ENCODE peak calls at places on chromosomes 12 and 14, in nine cellular contexts. One of them, this sample, is unnamed.

GRCh38 chr12:28780096-28780495 is 369.0 kb upstream of the FAR2 start:
- DNase-seq in AG09319: no peak
- DNase-seq in H9: no peak
- DNase-seq in heart left ventricle: no peak
- DNase-seq in Panc1: peak
- DNase-seq in nephron progenitor cell: no peak
- DNase-seq in left lung: no peak
- DNase-seq in lower leg skin: no peak
- DNase-seq in GM10248: no peak
- DNase-seq in this sample: peak

GRCh38 chr14:101044741-101045140 is 141.2 kb upstream of the RTL1 start:
- DNase-seq in heart left ventricle: no peak
- DNase-seq in lower leg skin: no peak
- DNase-seq in nephron progenitor cell: no peak
- DNase-seq in Panc1: no peak
- DNase-seq in left lung: peak
- DNase-seq in AG09319: no peak
- DNase-seq in GM10248: no peak
- DNase-seq in H9: no peak
- DNase-seq in this sample: no peak

GRCh38 chr12:32273712-32274111 is 125.6 kb upstream of the FGD4 start:
- DNase-seq in AG09319: no peak
- DNase-seq in Panc1: no peak
- DNase-seq in nephron progenitor cell: peak
- DNase-seq in left lung: no peak
- DNase-seq in heart left ventricle: no peak
- DNase-seq in GM10248: peak
- DNase-seq in H9: peak
- DNase-seq in lower leg skin: no peak
- DNase-seq in this sample: no peak

GRCh38 chr12:31749024-31749704 is 20.3 kb upstream of the AMN1 start:
- DNase-seq in AG09319: peak
- DNase-seq in lower leg skin: peak
- DNase-seq in left lung: no peak
- DNase-seq in nephron progenitor cell: no peak
- DNase-seq in H9: peak
- DNase-seq in Panc1: peak
- DNase-seq in GM10248: peak
- DNase-seq in heart left ventricle: no peak
- DNase-seq in this sample: peak

GRCh38 chr12:96907681-96908163 is 665 bp downstream of the NEDD1 start:
- DNase-seq in nephron progenitor cell: peak
- DNase-seq in AG09319: no peak
- DNase-seq in left lung: no peak
- DNase-seq in GM10248: peak
- DNase-seq in Panc1: no peak
- DNase-seq in heart left ventricle: no peak
- DNase-seq in H9: peak
- DNase-seq in lower leg skin: no peak
- DNase-seq in this sample: no peak

GRCh38 chr12:68189766-68190700 is 30.5 kb upstream of the IFNG start:
- DNase-seq in Panc1: no peak
- DNase-seq in AG09319: no peak
- DNase-seq in nephron progenitor cell: no peak
- DNase-seq in left lung: no peak
- DNase-seq in lower leg skin: no peak
- DNase-seq in H9: no peak
- DNase-seq in heart left ventricle: no peak
- DNase-seq in GM10248: no peak
- DNase-seq in this sample: peak

GRCh38 chr12:64181504-64182291 is 40.4 kb downstream of the KICS2 start:
- DNase-seq in nephron progenitor cell: peak
- DNase-seq in lower leg skin: no peak
- DNase-seq in H9: peak
- DNase-seq in heart left ventricle: no peak
- DNase-seq in GM10248: no peak
- DNase-seq in Panc1: peak
- DNase-seq in left lung: no peak
- DNase-seq in AG09319: peak
- DNase-seq in this sample: peak

GRCh38 chr14:91737619-91738018 is 5.7 kb upstream of the CATSPERB start:
- DNase-seq in nephron progenitor cell: no peak
- DNase-seq in Panc1: no peak
- DNase-seq in H9: no peak
- DNase-seq in heart left ventricle: no peak
- DNase-seq in left lung: no peak
- DNase-seq in lower leg skin: no peak
- DNase-seq in AG09319: no peak
- DNase-seq in GM10248: no peak
- DNase-seq in this sample: peak

GRCh38 chr12:2453807-2454177 is 341.0 kb upstream of the FKBP4 start:
- DNase-seq in nephron progenitor cell: no peak
- DNase-seq in lower leg skin: no peak
- DNase-seq in Panc1: no peak
- DNase-seq in H9: no peak
- DNase-seq in left lung: no peak
- DNase-seq in AG09319: no peak
- DNase-seq in GM10248: no peak
- DNase-seq in heart left ventricle: no peak
- DNase-seq in this sample: no peak

GRCh38 chr14:97995038-97995437 is 1197.9 kb downstream of the VRK1 start:
- DNase-seq in nephron progenitor cell: no peak
- DNase-seq in Panc1: no peak
- DNase-seq in heart left ventricle: no peak
- DNase-seq in left lung: no peak
- DNase-seq in AG09319: no peak
- DNase-seq in lower leg skin: no peak
- DNase-seq in H9: no peak
- DNase-seq in GM10248: no peak
- DNase-seq in this sample: no peak

GRCh38 chr12:89230376-89231101 is 121.8 kb downstream of the DUSP6 start:
- DNase-seq in H9: no peak
- DNase-seq in Panc1: no peak
- DNase-seq in left lung: no peak
- DNase-seq in GM10248: no peak
- DNase-seq in lower leg skin: no peak
- DNase-seq in nephron progenitor cell: no peak
- DNase-seq in AG09319: no peak
- DNase-seq in heart left ventricle: no peak
- DNase-seq in this sample: no peak

GRCh38 chr14:54549862-54550261 is 17.1 kb upstream of the SAMD4A start:
- DNase-seq in H9: no peak
- DNase-seq in Panc1: no peak
- DNase-seq in left lung: no peak
- DNase-seq in nephron progenitor cell: no peak
- DNase-seq in lower leg skin: no peak
- DNase-seq in GM10248: no peak
- DNase-seq in heart left ventricle: no peak
- DNase-seq in AG09319: no peak
- DNase-seq in this sample: no peak

GRCh38 chr14:101383737-101384338 is 177.5 kb upstream of the DIO3 start:
- DNase-seq in left lung: no peak
- DNase-seq in GM10248: no peak
- DNase-seq in lower leg skin: no peak
- DNase-seq in Panc1: no peak
- DNase-seq in nephron progenitor cell: no peak
- DNase-seq in AG09319: no peak
- DNase-seq in heart left ventricle: no peak
- DNase-seq in H9: no peak
- DNase-seq in this sample: no peak

GRCh38 chr12:92362785-92363184 is 217.1 kb upstream of the BTG1 start:
- DNase-seq in nephron progenitor cell: no peak
- DNase-seq in H9: no peak
- DNase-seq in lower leg skin: no peak
- DNase-seq in left lung: no peak
- DNase-seq in GM10248: peak
- DNase-seq in AG09319: no peak
- DNase-seq in heart left ventricle: no peak
- DNase-seq in Panc1: no peak
- DNase-seq in this sample: no peak

GRCh38 chr14:104075530-104076151 is 9.9 kb upstream of the ASPG start:
- DNase-seq in GM10248: no peak
- DNase-seq in left lung: no peak
- DNase-seq in H9: no peak
- DNase-seq in heart left ventricle: no peak
- DNase-seq in lower leg skin: no peak
- DNase-seq in Panc1: no peak
- DNase-seq in nephron progenitor cell: no peak
- DNase-seq in AG09319: no peak
- DNase-seq in this sample: no peak
- TF ChIP-seq CTCF in GM10248: peak
- TF ChIP-seq CTCF in left lung: no peak
- TF ChIP-seq CTCF in H9: peak
- TF ChIP-seq CTCF in heart left ventricle: no peak
- TF ChIP-seq CTCF in lower leg skin: no peak
- TF ChIP-seq CTCF in Panc1: peak
- TF ChIP-seq CTCF in nephron progenitor cell: peak
- TF ChIP-seq CTCF in AG09319: no peak
- TF ChIP-seq CTCF in this sample: peak

GRCh38 chr14:81062816-81063215 is 107.4 kb downstream of the TSHR start:
- DNase-seq in H9: peak
- DNase-seq in GM10248: no peak
- DNase-seq in heart left ventricle: no peak
- DNase-seq in Panc1: no peak
- DNase-seq in nephron progenitor cell: peak
- DNase-seq in AG09319: no peak
- DNase-seq in left lung: no peak
- DNase-seq in lower leg skin: no peak
- DNase-seq in this sample: no peak
- TF ChIP-seq CTCF in H9: peak
- TF ChIP-seq CTCF in GM10248: no peak
- TF ChIP-seq CTCF in heart left ventricle: no peak
- TF ChIP-seq CTCF in Panc1: peak
- TF ChIP-seq CTCF in nephron progenitor cell: peak
- TF ChIP-seq CTCF in AG09319: peak
- TF ChIP-seq CTCF in left lung: no peak
- TF ChIP-seq CTCF in lower leg skin: no peak
- TF ChIP-seq CTCF in this sample: peak

DNA sequence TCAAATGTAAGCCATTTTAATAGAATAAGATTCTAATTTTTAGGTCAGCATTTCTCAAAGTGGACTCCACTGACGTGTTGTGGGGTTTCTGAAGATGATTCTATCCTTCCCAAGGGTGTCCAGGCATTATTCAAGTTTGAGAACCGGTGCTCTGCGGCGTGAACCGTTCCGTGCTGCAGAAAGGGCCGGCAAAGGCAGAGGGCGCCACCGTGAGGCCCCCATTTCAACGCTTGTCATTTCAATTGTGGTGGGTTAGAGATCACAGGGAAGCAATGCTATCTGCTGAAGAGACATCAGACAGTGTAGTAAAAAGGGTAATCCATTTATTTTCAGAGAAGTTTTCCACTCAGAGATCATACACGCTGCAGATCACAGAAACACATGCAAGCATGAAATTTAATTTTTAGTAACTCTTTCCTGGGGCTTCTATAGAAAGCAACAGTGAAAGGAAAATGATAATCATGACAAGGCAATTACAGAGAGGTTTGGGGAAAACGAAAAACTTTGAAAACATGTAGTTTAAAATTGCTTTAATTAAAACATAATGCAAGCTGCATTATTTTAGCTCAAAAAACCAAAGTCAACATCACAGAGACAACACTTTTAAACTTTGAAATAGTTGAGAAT is 201.7 kb downstream of the EXOC5 start:
- DNase-seq in nephron progenitor cell: peak
- DNase-seq in GM10248: peak
- DNase-seq in H9: peak
- DNase-seq in left lung: peak
- DNase-seq in Panc1: peak
- DNase-seq in heart left ventricle: no peak
- DNase-seq in lower leg skin: no peak
- DNase-seq in AG09319: no peak
- DNase-seq in this sample: no peak
- TF ChIP-seq CTCF in nephron progenitor cell: peak
- TF ChIP-seq CTCF in GM10248: peak
- TF ChIP-seq CTCF in H9: peak
- TF ChIP-seq CTCF in left lung: peak
- TF ChIP-seq CTCF in Panc1: peak
- TF ChIP-seq CTCF in heart left ventricle: peak
- TF ChIP-seq CTCF in lower leg skin: no peak
- TF ChIP-seq CTCF in AG09319: peak
- TF ChIP-seq CTCF in this sample: peak

GRCh38 chr12:117045998-117046374 is 53.2 kb downstream of the TESC start:
- DNase-seq in heart left ventricle: no peak
- DNase-seq in H9: no peak
- DNase-seq in Panc1: no peak
- DNase-seq in GM10248: no peak
- DNase-seq in left lung: peak
- DNase-seq in nephron progenitor cell: peak
- DNase-seq in lower leg skin: no peak
- DNase-seq in AG09319: no peak
- DNase-seq in this sample: no peak
- TF ChIP-seq CTCF in heart left ventricle: no peak
- TF ChIP-seq CTCF in H9: peak
- TF ChIP-seq CTCF in Panc1: no peak
- TF ChIP-seq CTCF in GM10248: no peak
- TF ChIP-seq CTCF in left lung: no peak
- TF ChIP-seq CTCF in nephron progenitor cell: peak
- TF ChIP-seq CTCF in lower leg skin: no peak
- TF ChIP-seq CTCF in AG09319: no peak
- TF ChIP-seq CTCF in this sample: peak

GRCh38 chr12:21788089-21788983 is 13.8 kb upstream of the KCNJ8 start:
- DNase-seq in heart left ventricle: no peak
- DNase-seq in AG09319: no peak
- DNase-seq in Panc1: no peak
- DNase-seq in H9: no peak
- DNase-seq in nephron progenitor cell: no peak
- DNase-seq in lower leg skin: no peak
- DNase-seq in left lung: no peak
- DNase-seq in GM10248: no peak
- DNase-seq in this sample: no peak
- TF ChIP-seq CTCF in heart left ventricle: no peak
- TF ChIP-seq CTCF in AG09319: no peak
- TF ChIP-seq CTCF in Panc1: no peak
- TF ChIP-seq CTCF in H9: no peak
- TF ChIP-seq CTCF in nephron progenitor cell: no peak
- TF ChIP-seq CTCF in lower leg skin: no peak
- TF ChIP-seq CTCF in left lung: no peak
- TF ChIP-seq CTCF in GM10248: no peak
- TF ChIP-seq CTCF in this sample: no peak

GRCh38 chr12:49296836-49297694 is 2.1 kb downstream of the PRPH start:
- DNase-seq in lower leg skin: no peak
- DNase-seq in left lung: peak
- DNase-seq in heart left ventricle: no peak
- DNase-seq in H9: peak
- DNase-seq in nephron progenitor cell: peak
- DNase-seq in Panc1: no peak
- DNase-seq in GM10248: peak
- DNase-seq in AG09319: no peak
- DNase-seq in this sample: no peak
- TF ChIP-seq CTCF in lower leg skin: no peak
- TF ChIP-seq CTCF in left lung: no peak
- TF ChIP-seq CTCF in heart left ventricle: no peak
- TF ChIP-seq CTCF in H9: peak
- TF ChIP-seq CTCF in nephron progenitor cell: no peak
- TF ChIP-seq CTCF in Panc1: peak
- TF ChIP-seq CTCF in GM10248: peak
- TF ChIP-seq CTCF in AG09319: no peak
- TF ChIP-seq CTCF in this sample: no peak